ENCODE peak calls at places on chromosomes 6 and 20, in ten cellular contexts. One of them, this sample, is unnamed. For H3K27me3 and H3K36me3, the result is how much of the 10 kb centered on the place peaks cover.

GRCh38 chr20:48189177-48189576 is 403.9 kb upstream of the SULF2 start:
- DNase-seq in CD8-positive, alpha-beta T cell: no peak
- DNase-seq in prostate gland: peak
- DNase-seq in keratinocyte: no peak
- DNase-seq in neural progenitor cell: peak
- DNase-seq in body of pancreas: no peak
- DNase-seq in mammary epithelial cell: peak
- DNase-seq in upper lobe of left lung: no peak
- DNase-seq in tibial artery: no peak
- DNase-seq in endodermal cell: peak
- DNase-seq in this sample: peak

GRCh38 chr6:34922177-34922663 is 33.2 kb downstream of the ANKS1A start:
- DNase-seq in upper lobe of left lung: no peak
- DNase-seq in neural progenitor cell: no peak
- DNase-seq in CD8-positive, alpha-beta T cell: no peak
- DNase-seq in tibial artery: no peak
- DNase-seq in prostate gland: no peak
- DNase-seq in body of pancreas: no peak
- DNase-seq in mammary epithelial cell: peak
- DNase-seq in endodermal cell: no peak
- DNase-seq in keratinocyte: peak
- DNase-seq in this sample: no peak

GRCh38 chr6:31579119-31579505 is 3.1 kb downstream of the LTB start:
- DNase-seq in keratinocyte: no peak
- DNase-seq in CD8-positive, alpha-beta T cell: no peak
- DNase-seq in tibial artery: no peak
- DNase-seq in mammary epithelial cell: no peak
- DNase-seq in prostate gland: no peak
- DNase-seq in endodermal cell: no peak
- DNase-seq in body of pancreas: no peak
- DNase-seq in neural progenitor cell: no peak
- DNase-seq in upper lobe of left lung: no peak
- DNase-seq in this sample: no peak

GRCh38 chr6:169391473-169392071 is 137.9 kb upstream of the THBS2 start:
- DNase-seq in prostate gland: no peak
- DNase-seq in CD8-positive, alpha-beta T cell: no peak
- DNase-seq in body of pancreas: no peak
- DNase-seq in neural progenitor cell: no peak
- DNase-seq in upper lobe of left lung: no peak
- DNase-seq in keratinocyte: no peak
- DNase-seq in mammary epithelial cell: no peak
- DNase-seq in endodermal cell: no peak
- DNase-seq in tibial artery: no peak
- DNase-seq in this sample: no peak

GRCh38 chr6:130365166-130366010 is 429 bp upstream of the TMEM200A start:
- DNase-seq in endodermal cell: peak
- DNase-seq in keratinocyte: no peak
- DNase-seq in prostate gland: no peak
- DNase-seq in body of pancreas: peak
- DNase-seq in mammary epithelial cell: peak
- DNase-seq in tibial artery: peak
- DNase-seq in CD8-positive, alpha-beta T cell: peak
- DNase-seq in upper lobe of left lung: peak
- DNase-seq in neural progenitor cell: peak
- DNase-seq in this sample: peak

GRCh38 chr6:33187809-33188208 is 4.5 kb downstream of the COL11A2 start:
- DNase-seq in tibial artery: no peak
- DNase-seq in body of pancreas: no peak
- DNase-seq in endodermal cell: no peak
- DNase-seq in upper lobe of left lung: no peak
- DNase-seq in neural progenitor cell: no peak
- DNase-seq in mammary epithelial cell: no peak
- DNase-seq in keratinocyte: no peak
- DNase-seq in prostate gland: no peak
- DNase-seq in CD8-positive, alpha-beta T cell: no peak
- DNase-seq in this sample: no peak

GRCh38 chr6:139256087-139256486 is 35.7 kb downstream of the TXLNB start:
- DNase-seq in prostate gland: no peak
- DNase-seq in tibial artery: peak
- DNase-seq in keratinocyte: no peak
- DNase-seq in mammary epithelial cell: no peak
- DNase-seq in endodermal cell: no peak
- DNase-seq in body of pancreas: no peak
- DNase-seq in upper lobe of left lung: no peak
- DNase-seq in CD8-positive, alpha-beta T cell: no peak
- DNase-seq in neural progenitor cell: no peak
- DNase-seq in this sample: no peak

GRCh38 chr20:44342240-44342639 is 5.4 kb downstream of the R3HDML start:
- DNase-seq in body of pancreas: no peak
- DNase-seq in prostate gland: no peak
- DNase-seq in tibial artery: no peak
- DNase-seq in mammary epithelial cell: no peak
- DNase-seq in CD8-positive, alpha-beta T cell: no peak
- DNase-seq in upper lobe of left lung: no peak
- DNase-seq in neural progenitor cell: no peak
- DNase-seq in keratinocyte: no peak
- DNase-seq in endodermal cell: no peak
- DNase-seq in this sample: no peak

GRCh38 chr20:2402271-2402980 is 21.7 kb downstream of the TGM6 start:
- DNase-seq in CD8-positive, alpha-beta T cell: no peak
- DNase-seq in keratinocyte: peak
- DNase-seq in upper lobe of left lung: no peak
- DNase-seq in tibial artery: no peak
- DNase-seq in neural progenitor cell: peak
- DNase-seq in prostate gland: no peak
- DNase-seq in endodermal cell: no peak
- DNase-seq in body of pancreas: no peak
- DNase-seq in mammary epithelial cell: peak
- DNase-seq in this sample: peak

GRCh38 chr6:157713451-157714152 is 109.4 kb upstream of the SNX9 start:
- DNase-seq in prostate gland: no peak
- DNase-seq in mammary epithelial cell: no peak
- DNase-seq in endodermal cell: no peak
- DNase-seq in tibial artery: no peak
- DNase-seq in upper lobe of left lung: no peak
- DNase-seq in CD8-positive, alpha-beta T cell: no peak
- DNase-seq in neural progenitor cell: no peak
- DNase-seq in body of pancreas: no peak
- DNase-seq in keratinocyte: no peak
- DNase-seq in this sample: no peak

GRCh38 chr20:35008411-35009342 is 53.0 kb downstream of the MYH7B start:
- DNase-seq in prostate gland: no peak
- DNase-seq in tibial artery: peak
- DNase-seq in keratinocyte: no peak
- DNase-seq in CD8-positive, alpha-beta T cell: no peak
- DNase-seq in mammary epithelial cell: no peak
- DNase-seq in endodermal cell: peak
- DNase-seq in upper lobe of left lung: peak
- DNase-seq in body of pancreas: peak
- DNase-seq in neural progenitor cell: no peak
- DNase-seq in this sample: no peak

GRCh38 chr20:52649727-52650126 is 322.4 kb upstream of the TSHZ2 start:
- DNase-seq in neural progenitor cell: no peak
- DNase-seq in keratinocyte: no peak
- DNase-seq in upper lobe of left lung: no peak
- DNase-seq in body of pancreas: no peak
- DNase-seq in CD8-positive, alpha-beta T cell: no peak
- DNase-seq in endodermal cell: no peak
- DNase-seq in mammary epithelial cell: no peak
- DNase-seq in tibial artery: no peak
- DNase-seq in prostate gland: no peak
- DNase-seq in this sample: no peak

GRCh38 chr6:138454976-138455706 is 44.2 kb downstream of the NHSL1 start:
- DNase-seq in prostate gland: peak
- DNase-seq in neural progenitor cell: no peak
- DNase-seq in endodermal cell: no peak
- DNase-seq in keratinocyte: no peak
- DNase-seq in CD8-positive, alpha-beta T cell: peak
- DNase-seq in tibial artery: no peak
- DNase-seq in mammary epithelial cell: peak
- DNase-seq in body of pancreas: no peak
- DNase-seq in upper lobe of left lung: peak
- DNase-seq in this sample: peak

GRCh38 chr6:4093288-4093687 is 14.4 kb upstream of the FAM217A start:
- DNase-seq in tibial artery: no peak
- DNase-seq in prostate gland: no peak
- DNase-seq in endodermal cell: no peak
- DNase-seq in body of pancreas: no peak
- DNase-seq in mammary epithelial cell: no peak
- DNase-seq in neural progenitor cell: no peak
- DNase-seq in keratinocyte: no peak
- DNase-seq in CD8-positive, alpha-beta T cell: no peak
- DNase-seq in upper lobe of left lung: no peak
- DNase-seq in this sample: no peak

GRCh38 chr6:37171141-37171969 is 1.4 kb downstream of the PIM1 start:
- DNase-seq in keratinocyte: no peak
- DNase-seq in body of pancreas: peak
- DNase-seq in CD8-positive, alpha-beta T cell: peak
- DNase-seq in tibial artery: peak
- DNase-seq in prostate gland: peak
- DNase-seq in neural progenitor cell: peak
- DNase-seq in upper lobe of left lung: peak
- DNase-seq in mammary epithelial cell: peak
- DNase-seq in endodermal cell: peak
- DNase-seq in this sample: peak

GRCh38 chr6:29656157-29656556 is 735 bp upstream of the MOG start:
- DNase-seq in endodermal cell: no peak
- DNase-seq in CD8-positive, alpha-beta T cell: no peak
- DNase-seq in body of pancreas: no peak
- DNase-seq in tibial artery: no peak
- DNase-seq in upper lobe of left lung: no peak
- DNase-seq in keratinocyte: no peak
- DNase-seq in neural progenitor cell: no peak
- DNase-seq in prostate gland: no peak
- DNase-seq in mammary epithelial cell: no peak
- DNase-seq in this sample: no peak

GRCh38 chr20:44691424-44692423 is 23.4 kb upstream of the CCN5 start:
- DNase-seq in tibial artery: peak
- DNase-seq in keratinocyte: no peak
- DNase-seq in mammary epithelial cell: no peak
- DNase-seq in prostate gland: no peak
- DNase-seq in upper lobe of left lung: no peak
- DNase-seq in CD8-positive, alpha-beta T cell: no peak
- DNase-seq in endodermal cell: no peak
- DNase-seq in body of pancreas: no peak
- DNase-seq in neural progenitor cell: no peak
- DNase-seq in this sample: no peak

GRCh38 chr6:37507082-37507481 is 7.4 kb upstream of the CCDC167 start:
- DNase-seq in CD8-positive, alpha-beta T cell: no peak
- DNase-seq in prostate gland: no peak
- DNase-seq in endodermal cell: peak
- DNase-seq in tibial artery: no peak
- DNase-seq in body of pancreas: no peak
- DNase-seq in upper lobe of left lung: no peak
- DNase-seq in keratinocyte: no peak
- DNase-seq in mammary epithelial cell: no peak
- DNase-seq in neural progenitor cell: no peak
- DNase-seq in this sample: peak

DNA sequence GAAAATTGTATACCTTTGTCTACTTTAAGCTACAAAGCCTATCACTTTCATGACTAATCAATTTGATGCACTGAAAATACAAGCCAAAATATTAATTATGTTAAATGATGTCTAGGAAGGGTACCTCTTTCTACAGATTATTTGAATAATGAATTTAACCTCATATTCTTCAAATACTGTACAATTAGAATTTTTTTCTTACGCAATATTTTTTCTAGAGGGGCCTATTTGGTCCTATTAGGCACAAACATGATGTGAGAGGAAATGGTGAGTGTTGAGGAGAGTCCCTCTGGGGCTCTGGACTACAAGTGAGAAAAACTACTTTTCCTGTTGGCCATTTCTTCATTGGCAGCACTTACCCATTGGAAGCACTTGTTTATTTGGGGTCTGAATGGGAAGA is 5.4 kb downstream of the DCDC2 start:
- DNase-seq in keratinocyte: no peak
- DNase-seq in tibial artery: no peak
- DNase-seq in body of pancreas: no peak
- DNase-seq in mammary epithelial cell: no peak
- DNase-seq in CD8-positive, alpha-beta T cell: no peak
- DNase-seq in neural progenitor cell: no peak
- DNase-seq in upper lobe of left lung: no peak
- DNase-seq in prostate gland: no peak
- DNase-seq in endodermal cell: no peak
- DNase-seq in this sample: no peak
- H3K27me3 ChIP-seq in keratinocyte: under half
- H3K27me3 ChIP-seq in tibial artery: under half
- H3K27me3 ChIP-seq in body of pancreas: under half
- H3K27me3 ChIP-seq in mammary epithelial cell: under half
- H3K27me3 ChIP-seq in CD8-positive, alpha-beta T cell: under half
- H3K27me3 ChIP-seq in neural progenitor cell: under half
- H3K27me3 ChIP-seq in upper lobe of left lung: under half
- H3K27me3 ChIP-seq in prostate gland: under half
- H3K27me3 ChIP-seq in endodermal cell: under half
- H3K27me3 ChIP-seq in this sample: under half

GRCh38 chr6:64010646-64011045 is 375.0 kb downstream of the PHF3 start:
- DNase-seq in mammary epithelial cell: no peak
- DNase-seq in endodermal cell: no peak
- DNase-seq in neural progenitor cell: no peak
- DNase-seq in body of pancreas: no peak
- DNase-seq in CD8-positive, alpha-beta T cell: no peak
- DNase-seq in keratinocyte: no peak
- DNase-seq in tibial artery: no peak
- DNase-seq in upper lobe of left lung: no peak
- DNase-seq in prostate gland: no peak
- DNase-seq in this sample: no peak
- H3K4me3 ChIP-seq in mammary epithelial cell: no peak
- H3K4me3 ChIP-seq in endodermal cell: no peak
- H3K4me3 ChIP-seq in neural progenitor cell: no peak
- H3K4me3 ChIP-seq in body of pancreas: no peak
- H3K4me3 ChIP-seq in CD8-positive, alpha-beta T cell: no peak
- H3K4me3 ChIP-seq in keratinocyte: no peak
- H3K4me3 ChIP-seq in tibial artery: no peak
- H3K4me3 ChIP-seq in upper lobe of left lung: no peak
- H3K4me3 ChIP-seq in prostate gland: no peak
- H3K4me3 ChIP-seq in this sample: no peak

DNA sequence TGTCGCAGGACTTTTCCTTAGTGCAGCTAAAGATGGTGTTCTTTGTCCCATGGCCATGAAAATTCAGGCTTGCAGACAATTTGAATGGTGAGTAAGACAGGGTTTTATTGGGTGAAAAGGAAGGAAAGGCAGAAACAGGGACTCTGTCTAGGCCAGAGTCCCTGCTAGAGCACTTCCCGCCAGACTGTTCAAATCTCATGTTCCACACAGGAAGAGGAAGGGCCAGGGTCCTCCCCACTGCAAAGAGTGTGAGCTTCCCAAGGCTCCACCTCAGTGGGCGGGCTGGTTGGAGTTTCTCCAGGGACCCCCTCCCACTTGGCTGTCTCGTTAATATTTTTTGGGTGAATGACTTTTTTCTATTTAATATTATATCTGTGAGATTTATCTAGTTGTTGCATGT is 29.0 kb downstream of the COL19A1 start:
- DNase-seq in keratinocyte: no peak
- DNase-seq in body of pancreas: no peak
- DNase-seq in tibial artery: no peak
- DNase-seq in neural progenitor cell: no peak
- DNase-seq in upper lobe of left lung: no peak
- DNase-seq in prostate gland: no peak
- DNase-seq in CD8-positive, alpha-beta T cell: no peak
- DNase-seq in endodermal cell: no peak
- DNase-seq in mammary epithelial cell: no peak
- DNase-seq in this sample: no peak
- H3K36me3 ChIP-seq in keratinocyte: under half
- H3K36me3 ChIP-seq in body of pancreas: under half
- H3K36me3 ChIP-seq in tibial artery: under half
- H3K36me3 ChIP-seq in neural progenitor cell: under half
- H3K36me3 ChIP-seq in upper lobe of left lung: under half
- H3K36me3 ChIP-seq in prostate gland: under half
- H3K36me3 ChIP-seq in CD8-positive, alpha-beta T cell: under half
- H3K36me3 ChIP-seq in endodermal cell: under half
- H3K36me3 ChIP-seq in mammary epithelial cell: under half
- H3K36me3 ChIP-seq in this sample: under half

GRCh38 chr6:89297695-89298351 is 17.3 kb downstream of the GABRR2 start:
- DNase-seq in endodermal cell: no peak
- DNase-seq in tibial artery: peak
- DNase-seq in prostate gland: peak
- DNase-seq in body of pancreas: no peak
- DNase-seq in neural progenitor cell: peak
- DNase-seq in mammary epithelial cell: peak
- DNase-seq in upper lobe of left lung: no peak
- DNase-seq in keratinocyte: peak
- DNase-seq in CD8-positive, alpha-beta T cell: peak
- DNase-seq in this sample: peak
- H3K27me3 ChIP-seq in endodermal cell: under half
- H3K27me3 ChIP-seq in tibial artery: under half
- H3K27me3 ChIP-seq in prostate gland: under half
- H3K27me3 ChIP-seq in body of pancreas: under half
- H3K27me3 ChIP-seq in neural progenitor cell: under half
- H3K27me3 ChIP-seq in mammary epithelial cell: under half
- H3K27me3 ChIP-seq in upper lobe of left lung: under half
- H3K27me3 ChIP-seq in keratinocyte: half or more
- H3K27me3 ChIP-seq in CD8-positive, alpha-beta T cell: under half
- H3K27me3 ChIP-seq in this sample: under half